ENCODE peak calls at places on chromosomes 16 and 17, in six cellular contexts. B is H1, C is GM12878, T is WTC11, W is K562, Z is HepG2. P is an unnamed sample.

GRCh38 chr17:39144414-39144813 is 7.0 kb downstream of the PLXDC1 start:
- DNase-seq in B (no peak), C (no peak), T (no peak), W (no peak), Z (no peak), P (no peak)

GRCh38 chr17:75816693-75817092 is 27.5 kb downstream of the UNC13D start:
- DNase-seq in B (no peak), C (no peak), T (no peak), W (no peak), Z (no peak), P (no peak)

GRCh38 chr17:51275381-51275780 is 15.0 kb downstream of the UTP18 start:
- DNase-seq in B (no peak), C (no peak), T (no peak), W (no peak), Z (no peak), P (no peak)

GRCh38 chr17:17682737-17683675 is 1.7 kb downstream of the RAI1 start:
- DNase-seq in B (no peak), C (no peak), T (peak; percentile 59), W (peak; percentile 68), Z (no peak), P (peak; percentile 75)

GRCh38 chr17:54153423-54153822 is 330.7 kb downstream of the KIF2B start:
- DNase-seq in B (no peak), C (no peak), T (no peak), W (no peak), Z (no peak), P (no peak)

GRCh38 chr16:84928679-84929420 is 82.5 kb downstream of the ZDHHC7 start:
- DNase-seq in B (no peak), C (no peak), T (no peak), W (no peak), Z (no peak), P (no peak)

GRCh38 chr17:70119961-70120360 is 44.9 kb downstream of the KCNJ16 start:
- DNase-seq in B (no peak), C (no peak), T (no peak), W (no peak), Z (no peak), P (no peak)

GRCh38 chr16:48556913-48557351 is 53.0 kb downstream of the N4BP1 start:
- DNase-seq in B (no peak), C (peak; percentile 40), T (no peak), W (no peak), Z (no peak), P (no peak)

GRCh38 chr17:36743130-36743529 is 141.7 kb downstream of the MRM1 start:
- DNase-seq in B (no peak), C (no peak), T (no peak), W (no peak), Z (no peak), P (peak; percentile 21)

GRCh38 chr17:9934354-9934753 is 29.3 kb upstream of the RCVRN start:
- DNase-seq in B (no peak), C (no peak), T (no peak), W (no peak), Z (no peak), P (no peak)

GRCh38 chr16:51337662-51338061 is 186.6 kb upstream of the SALL1 start:
- DNase-seq in B (no peak), C (no peak), T (peak; percentile 40), W (no peak), Z (peak; percentile 57), P (peak; percentile 67)

GRCh38 chr17:80592243-80592642 is 47.6 kb downstream of the RPTOR start:
- DNase-seq in B (no peak), C (no peak), T (no peak), W (no peak), Z (no peak), P (no peak)

GRCh38 chr17:2053380-2054261 is 1.3 kb upstream of the HIC1 start:
- DNase-seq in B (no peak), C (no peak), T (peak; percentile 83), W (peak; percentile 45), Z (peak; percentile 49), P (peak; percentile 88)

GRCh38 chr16:89357460-89357859 is 132.9 kb downstream of the ANKRD11 start:
- DNase-seq in B (no peak), C (no peak), T (no peak), W (no peak), Z (no peak), P (peak; percentile 55)

GRCh38 chr16:24950275-24950674 is 64.9 kb downstream of the ARHGAP17 start:
- DNase-seq in B (no peak), C (no peak), T (no peak), W (no peak), Z (no peak), P (no peak)

GRCh38 chr16:61146429-61146828 is 889.8 kb downstream of the CDH8 start:
- DNase-seq in B (no peak), C (no peak), T (no peak), W (no peak), Z (no peak), P (no peak)

GRCh38 chr16:67154578-67155304 is 3.9 kb upstream of the B3GNT9 start:
- DNase-seq in B (no peak), C (no peak), T (no peak), W (no peak), Z (no peak), P (peak; percentile 58)

GRCh38 chr16:1770328-1771071 is 843 bp downstream of the NME3 start:
- DNase-seq in B (no peak), C (no peak), T (peak; percentile 63), W (no peak), Z (no peak), P (peak; percentile 76)

GRCh38 chr17:14373587-14374259 is 72.8 kb downstream of the HS3ST3B1 start:
- DNase-seq in B (no peak), C (no peak), T (no peak), W (no peak), Z (peak; percentile 93), P (no peak)

GRCh38 chr16:72203401-72203800 is 31.4 kb upstream of the PMFBP1 start:
- DNase-seq in B (no peak), C (peak; percentile 49), T (no peak), W (no peak), Z (no peak), P (no peak)

GRCh38 chr17:75652934-75653549 is 13.9 kb downstream of the RECQL5 start:
- DNase-seq in B (no peak), C (no peak), T (peak; percentile 76), W (peak; percentile 63), Z (peak; percentile 59), P (peak; percentile 84)

GRCh38 chr17:82247175-82247823 is 18.5 kb downstream of the SLC16A3 start:
- DNase-seq in B (no peak), C (no peak), T (no peak), W (no peak), Z (no peak), P (no peak)

GRCh38 chr17:7839890-7840260 is 5.9 kb downstream of the KDM6B start:
- DNase-seq in B (no peak), C (no peak), T (no peak), W (peak; percentile 10), Z (peak; percentile 28), P (peak; percentile 14)

DNA sequence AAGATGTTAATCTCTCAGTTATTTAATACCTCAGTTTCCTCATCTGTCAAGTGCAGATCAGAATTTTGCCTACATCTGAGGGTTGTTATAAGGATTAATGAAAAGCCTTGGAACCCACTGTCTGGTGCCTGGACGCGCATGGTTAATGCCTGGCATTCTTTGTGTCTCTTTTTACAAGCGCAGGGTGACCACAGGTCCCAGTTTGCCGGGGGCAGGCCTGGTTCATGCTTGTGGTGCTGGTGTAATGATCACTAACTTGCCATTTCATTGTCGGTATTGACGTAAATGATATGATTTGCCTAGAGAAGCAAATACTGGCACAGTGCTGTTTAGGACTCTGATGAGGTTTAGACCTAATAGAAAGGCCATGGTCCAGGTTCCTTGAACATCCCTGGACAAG is 23.1 kb downstream of the MRC2 start:
- DNase-seq in B (no peak), C (no peak), T (peak; percentile 8), W (no peak), Z (no peak), P (no peak)
- TF ChIP-seq CREB1 in B (no peak), C (no peak), T (no peak), W (no peak), Z (no peak), P (no peak)

GRCh38 chr16:2829501-2830354 is at the start of gene ZG16B:
- DNase-seq in B (no peak), C (no peak), T (no peak), W (no peak), Z (peak; percentile 51), P (no peak)
- TF ChIP-seq CREB1 in B (no peak), C (no peak), T (no peak), W (no peak), Z (no peak), P (no peak)

DNA sequence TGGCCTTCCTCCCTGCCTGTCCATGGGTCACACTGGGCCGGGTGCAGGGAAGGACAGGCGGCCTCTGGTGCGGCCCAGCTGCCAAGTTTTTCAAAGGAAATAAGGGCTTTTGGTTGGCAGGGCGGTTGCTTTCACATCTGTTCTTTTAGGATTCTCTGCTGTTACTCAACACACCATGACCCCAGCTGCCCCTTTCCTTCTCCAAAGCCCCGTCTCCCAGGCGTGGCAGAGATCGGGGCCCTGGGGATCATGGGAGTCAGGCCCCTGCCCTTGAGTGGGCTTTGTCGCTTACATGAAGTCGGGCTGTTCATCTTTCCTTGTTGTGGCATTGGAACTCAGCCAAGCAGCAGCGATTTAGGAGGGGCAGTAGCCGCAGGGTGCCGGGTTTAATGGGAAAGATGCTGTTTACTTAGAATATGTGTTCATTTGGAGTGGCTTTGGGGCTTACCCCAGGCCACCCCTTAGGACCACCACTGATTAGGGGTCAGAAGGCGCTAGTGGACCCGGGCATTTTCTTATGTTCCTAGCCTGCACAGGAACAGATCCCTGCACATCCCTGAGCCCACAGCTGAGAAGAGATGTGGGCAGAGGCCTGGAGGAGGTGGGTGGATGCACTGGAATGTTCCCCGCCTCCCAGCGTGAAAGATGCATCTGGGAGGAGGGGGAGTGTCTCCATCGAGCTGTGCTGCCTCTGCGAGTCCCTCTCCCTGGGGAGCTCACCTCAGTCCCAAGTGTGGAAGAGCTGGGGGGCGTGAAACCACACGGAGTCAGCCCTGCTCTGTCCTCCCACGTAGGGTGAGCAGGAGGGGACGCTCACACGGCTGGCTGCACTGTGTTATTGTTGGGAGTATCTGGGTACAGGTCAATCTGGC is 6.8 kb upstream of the ADCY7 start:
- DNase-seq in B (no peak), C (no peak), T (no peak), W (no peak), Z (no peak), P (no peak)
- TF ChIP-seq CREB1 in B (no peak), C (no peak), T (no peak), W (no peak), Z (no peak), P (no peak)

DNA sequence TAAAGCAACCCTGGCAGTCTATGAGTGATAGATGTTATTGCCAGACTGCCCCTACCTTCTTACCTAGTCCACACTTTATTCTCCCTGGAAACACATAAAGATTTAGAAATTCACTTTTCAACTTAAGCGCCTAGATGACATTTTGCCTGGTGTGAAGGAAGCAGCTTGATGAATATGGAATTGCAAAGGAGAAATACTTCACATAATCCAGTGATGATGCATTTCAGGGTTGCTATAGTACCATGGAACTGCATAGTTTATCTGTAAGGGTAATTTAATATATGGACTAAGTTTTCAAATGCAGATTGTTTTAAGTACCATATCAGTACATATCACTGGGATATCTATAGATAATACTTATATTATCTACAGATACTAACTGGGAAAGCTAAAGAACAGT is 37.0 kb upstream of the TRAP1 start:
- DNase-seq in B (no peak), C (no peak), T (no peak), W (no peak), Z (no peak), P (no peak)
- TF ChIP-seq CREB1 in B (no peak), C (no peak), T (no peak), W (no peak), Z (no peak), P (no peak)